ENCODE peak calls at places on chromosomes 11 and 22, in four cellular contexts. V is activated CD4-positive, CD25-positive, alpha-beta regulatory T cell treated with anti-CD3 and anti-CD28 coated beads, Interleukin-2, amount 50 U/mL, for 16 hours; P is GM13976; E is AG10803. C is an unnamed sample.

GRCh38 chr11:9953994-9954626 is 290.2 kb downstream of the SWAP70 start:
- DNase-seq in V (no peak), E (peak; percentile 65), P (no peak), C (no peak)

GRCh38 chr11:6251120-6251733 is 8.4 kb upstream of the CCKBR start:
- DNase-seq in V (no peak), E (peak; percentile 61), P (peak; percentile 70), C (peak; percentile 65)

GRCh38 chr11:59503276-59503675 is at the start of gene OR4D11:
- DNase-seq in E (no peak), V (no peak), P (no peak), C (no peak)

GRCh38 chr11:16155448-16155847 is 200.9 kb downstream of the SOX6 start:
- DNase-seq in E (no peak), V (no peak), P (no peak), C (no peak)

GRCh38 chr11:64849600-64850356 is 5.3 kb upstream of the CDC42BPG start:
- DNase-seq in P (no peak), V (no peak), E (peak; percentile 60), C (no peak)

GRCh38 chr11:13717331-13717730 is 48.9 kb downstream of the FAR1 start:
- DNase-seq in E (peak; percentile 56), P (no peak), V (no peak), C (peak; percentile 85)

GRCh38 chr11:129283141-129283540 is 91.0 kb upstream of the ARHGAP32 start:
- DNase-seq in E (no peak), P (no peak), V (no peak), C (no peak)

GRCh38 chr11:116193321-116194114 is 579.3 kb downstream of the BUD13 start:
- DNase-seq in V (no peak), E (peak; percentile 55), P (no peak), C (no peak)

GRCh38 chr11:13535819-13536218 is 40.0 kb upstream of the PTH start:
- DNase-seq in V (no peak), P (no peak), E (no peak), C (no peak)

GRCh38 chr22:19869497-19870152 is 15.0 kb upstream of the GNB1L start:
- DNase-seq in P (no peak), V (no peak), E (no peak), C (no peak)

GRCh38 chr22:30541979-30542810 is 4.3 kb downstream of the SEC14L6 start:
- DNase-seq in V (no peak), E (no peak), P (no peak), C (no peak)

C was measured in HFFc6.